ENCODE peak calls at places on chromosomes 1 and 21, in nine cellular contexts. One of them, this sample, is unnamed.

GRCh38 chr21:25688284-25689035 is 46.2 kb downstream of the ATP5PF start:
- DNase-seq in GM23338: no peak
- DNase-seq in neural progenitor cell: no peak
- DNase-seq in hepatocyte: no peak
- DNase-seq in GM23248: peak
- DNase-seq in HCT116: no peak
- DNase-seq in MM.1S: no peak
- DNase-seq in OCI-LY7: no peak
- DNase-seq in SK-N-SH: no peak
- DNase-seq in this sample: no peak

GRCh38 chr1:101174722-101175121 is 62.1 kb upstream of the S1PR1 start:
- DNase-seq in GM23338: peak
- DNase-seq in neural progenitor cell: no peak
- DNase-seq in hepatocyte: no peak
- DNase-seq in GM23248: peak
- DNase-seq in HCT116: no peak
- DNase-seq in MM.1S: no peak
- DNase-seq in OCI-LY7: no peak
- DNase-seq in SK-N-SH: no peak
- DNase-seq in this sample: peak

GRCh38 chr1:94305704-94306103 is 68.3 kb upstream of the ARHGAP29 start:
- DNase-seq in GM23338: no peak
- DNase-seq in neural progenitor cell: no peak
- DNase-seq in hepatocyte: no peak
- DNase-seq in GM23248: peak
- DNase-seq in HCT116: no peak
- DNase-seq in MM.1S: no peak
- DNase-seq in OCI-LY7: no peak
- DNase-seq in SK-N-SH: no peak
- DNase-seq in this sample: peak

GRCh38 chr1:153125536-153125935 is 12.2 kb upstream of the SPRR2F start:
- DNase-seq in GM23338: no peak
- DNase-seq in neural progenitor cell: no peak
- DNase-seq in hepatocyte: no peak
- DNase-seq in GM23248: no peak
- DNase-seq in HCT116: no peak
- DNase-seq in MM.1S: no peak
- DNase-seq in OCI-LY7: no peak
- DNase-seq in SK-N-SH: no peak
- DNase-seq in this sample: no peak

GRCh38 chr1:109840011-109840629 is 70.5 kb upstream of the CSF1 start:
- DNase-seq in GM23338: no peak
- DNase-seq in neural progenitor cell: no peak
- DNase-seq in hepatocyte: no peak
- DNase-seq in GM23248: no peak
- DNase-seq in HCT116: no peak
- DNase-seq in MM.1S: no peak
- DNase-seq in OCI-LY7: no peak
- DNase-seq in SK-N-SH: no peak
- DNase-seq in this sample: no peak

GRCh38 chr1:43152866-43153265 is 19.2 kb downstream of the EBNA1BP2 start:
- DNase-seq in GM23338: peak
- DNase-seq in neural progenitor cell: no peak
- DNase-seq in hepatocyte: no peak
- DNase-seq in GM23248: no peak
- DNase-seq in HCT116: no peak
- DNase-seq in MM.1S: no peak
- DNase-seq in OCI-LY7: no peak
- DNase-seq in SK-N-SH: no peak
- DNase-seq in this sample: no peak

GRCh38 chr1:151693057-151693651 is 23.4 kb downstream of the CELF3 start:
- DNase-seq in GM23338: peak
- DNase-seq in neural progenitor cell: peak
- DNase-seq in hepatocyte: peak
- DNase-seq in GM23248: peak
- DNase-seq in HCT116: peak
- DNase-seq in MM.1S: no peak
- DNase-seq in OCI-LY7: peak
- DNase-seq in SK-N-SH: peak
- DNase-seq in this sample: peak

GRCh38 chr21:44701541-44701940 is 4.6 kb downstream of the KRTAP10-12 start:
- DNase-seq in GM23338: no peak
- DNase-seq in neural progenitor cell: no peak
- DNase-seq in hepatocyte: no peak
- DNase-seq in GM23248: no peak
- DNase-seq in HCT116: no peak
- DNase-seq in MM.1S: no peak
- DNase-seq in OCI-LY7: no peak
- DNase-seq in SK-N-SH: peak
- DNase-seq in this sample: no peak

GRCh38 chr1:110765640-110766335 is 91.0 kb upstream of the KCNA3 start:
- DNase-seq in GM23338: peak
- DNase-seq in neural progenitor cell: peak
- DNase-seq in hepatocyte: peak
- DNase-seq in GM23248: peak
- DNase-seq in HCT116: peak
- DNase-seq in MM.1S: peak
- DNase-seq in OCI-LY7: peak
- DNase-seq in SK-N-SH: peak
- DNase-seq in this sample: peak

DNA sequence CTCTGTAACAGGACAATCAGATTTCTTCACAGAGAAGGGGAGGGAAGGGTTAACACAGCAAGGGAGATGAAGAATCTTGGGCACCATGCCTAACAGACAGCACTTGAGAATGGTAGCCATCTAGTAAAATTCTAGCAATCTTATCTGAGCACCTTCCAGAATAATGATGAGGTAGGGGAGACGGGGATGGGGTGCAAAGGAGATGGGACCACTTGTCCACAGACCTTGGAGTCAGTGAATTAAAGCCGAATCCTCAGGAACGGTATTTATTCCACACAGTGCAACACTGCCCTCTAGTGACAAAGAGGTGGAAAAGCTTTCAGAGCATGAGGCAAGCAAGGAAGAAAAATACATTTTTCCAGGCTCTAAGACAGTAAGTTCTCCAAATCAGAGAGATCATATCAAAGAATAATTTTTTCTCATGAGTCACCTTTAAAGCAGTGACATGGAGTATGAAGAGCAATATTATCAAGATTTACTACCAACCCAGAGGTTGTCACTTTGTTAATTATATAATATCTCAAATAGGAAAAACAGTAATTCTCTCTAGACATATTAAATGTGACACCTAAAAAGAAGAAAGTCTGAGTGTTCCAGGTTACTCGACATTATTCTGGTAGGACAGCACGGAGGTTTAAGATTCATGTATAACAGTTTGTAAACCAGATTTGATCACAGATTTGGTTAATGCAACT is 43.3 kb upstream of the LPAR3 start:
- DNase-seq in GM23338: peak
- DNase-seq in neural progenitor cell: peak
- DNase-seq in hepatocyte: peak
- DNase-seq in GM23248: peak
- DNase-seq in HCT116: peak
- DNase-seq in MM.1S: peak
- DNase-seq in OCI-LY7: peak
- DNase-seq in SK-N-SH: peak
- DNase-seq in this sample: peak
- TF ChIP-seq EZH2phosphoT487 in GM23338: no peak
- TF ChIP-seq EZH2phosphoT487 in neural progenitor cell: no peak
- TF ChIP-seq EZH2phosphoT487 in hepatocyte: no peak
- TF ChIP-seq EZH2phosphoT487 in GM23248: no peak
- TF ChIP-seq EZH2phosphoT487 in HCT116: no peak
- TF ChIP-seq EZH2phosphoT487 in MM.1S: no peak
- TF ChIP-seq EZH2phosphoT487 in OCI-LY7: no peak
- TF ChIP-seq EZH2phosphoT487 in SK-N-SH: no peak
- TF ChIP-seq EZH2phosphoT487 in this sample: no peak

GRCh38 chr1:119742193-119742592 is 26.5 kb downstream of the HMGCS2 start:
- DNase-seq in GM23338: no peak
- DNase-seq in neural progenitor cell: no peak
- DNase-seq in hepatocyte: no peak
- DNase-seq in GM23248: peak
- DNase-seq in HCT116: no peak
- DNase-seq in MM.1S: no peak
- DNase-seq in OCI-LY7: no peak
- DNase-seq in SK-N-SH: no peak
- DNase-seq in this sample: no peak
- TF ChIP-seq EZH2phosphoT487 in GM23338: no peak
- TF ChIP-seq EZH2phosphoT487 in neural progenitor cell: no peak
- TF ChIP-seq EZH2phosphoT487 in hepatocyte: no peak
- TF ChIP-seq EZH2phosphoT487 in GM23248: no peak
- TF ChIP-seq EZH2phosphoT487 in HCT116: no peak
- TF ChIP-seq EZH2phosphoT487 in MM.1S: no peak
- TF ChIP-seq EZH2phosphoT487 in OCI-LY7: no peak
- TF ChIP-seq EZH2phosphoT487 in SK-N-SH: no peak
- TF ChIP-seq EZH2phosphoT487 in this sample: no peak

DNA sequence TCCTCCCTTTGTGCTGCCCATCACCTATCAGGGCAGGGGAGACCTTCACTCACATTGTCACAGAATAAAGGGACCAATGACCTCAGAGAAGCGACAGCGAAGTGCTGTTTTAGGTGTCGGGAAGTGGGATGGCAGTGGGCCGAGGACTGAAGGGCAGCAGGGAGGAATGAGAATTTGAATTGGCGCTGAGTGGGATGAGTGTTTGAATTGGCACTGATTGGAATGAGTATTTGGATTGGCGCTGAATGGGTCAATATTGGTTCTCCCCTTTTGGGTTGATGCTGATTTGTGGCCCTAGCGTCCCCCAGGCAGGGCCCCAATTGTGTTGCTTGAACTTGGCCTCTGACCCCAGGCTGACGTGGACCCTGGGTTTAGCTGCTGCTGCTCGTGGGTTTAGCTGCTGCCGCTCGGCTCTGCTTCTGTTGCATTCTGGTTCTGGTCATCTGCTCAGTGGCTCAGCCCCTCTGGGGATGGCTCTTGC is 12.4 kb upstream of the UMODL1 start:
- DNase-seq in GM23338: no peak
- DNase-seq in neural progenitor cell: no peak
- DNase-seq in hepatocyte: no peak
- DNase-seq in GM23248: no peak
- DNase-seq in HCT116: no peak
- DNase-seq in MM.1S: no peak
- DNase-seq in OCI-LY7: no peak
- DNase-seq in SK-N-SH: no peak
- DNase-seq in this sample: no peak
- TF ChIP-seq EZH2phosphoT487 in GM23338: no peak
- TF ChIP-seq EZH2phosphoT487 in neural progenitor cell: no peak
- TF ChIP-seq EZH2phosphoT487 in hepatocyte: no peak
- TF ChIP-seq EZH2phosphoT487 in GM23248: no peak
- TF ChIP-seq EZH2phosphoT487 in HCT116: no peak
- TF ChIP-seq EZH2phosphoT487 in MM.1S: no peak
- TF ChIP-seq EZH2phosphoT487 in OCI-LY7: no peak
- TF ChIP-seq EZH2phosphoT487 in SK-N-SH: no peak
- TF ChIP-seq EZH2phosphoT487 in this sample: no peak

GRCh38 chr1:236861560-236862230 is 66.6 kb downstream of the MTR start:
- DNase-seq in GM23338: no peak
- DNase-seq in neural progenitor cell: peak
- DNase-seq in hepatocyte: peak
- DNase-seq in GM23248: peak
- DNase-seq in HCT116: no peak
- DNase-seq in MM.1S: no peak
- DNase-seq in OCI-LY7: no peak
- DNase-seq in SK-N-SH: no peak
- DNase-seq in this sample: no peak
- TF ChIP-seq EZH2phosphoT487 in GM23338: no peak
- TF ChIP-seq EZH2phosphoT487 in neural progenitor cell: no peak
- TF ChIP-seq EZH2phosphoT487 in hepatocyte: no peak
- TF ChIP-seq EZH2phosphoT487 in GM23248: no peak
- TF ChIP-seq EZH2phosphoT487 in HCT116: no peak
- TF ChIP-seq EZH2phosphoT487 in MM.1S: no peak
- TF ChIP-seq EZH2phosphoT487 in OCI-LY7: no peak
- TF ChIP-seq EZH2phosphoT487 in SK-N-SH: no peak
- TF ChIP-seq EZH2phosphoT487 in this sample: no peak

DNA sequence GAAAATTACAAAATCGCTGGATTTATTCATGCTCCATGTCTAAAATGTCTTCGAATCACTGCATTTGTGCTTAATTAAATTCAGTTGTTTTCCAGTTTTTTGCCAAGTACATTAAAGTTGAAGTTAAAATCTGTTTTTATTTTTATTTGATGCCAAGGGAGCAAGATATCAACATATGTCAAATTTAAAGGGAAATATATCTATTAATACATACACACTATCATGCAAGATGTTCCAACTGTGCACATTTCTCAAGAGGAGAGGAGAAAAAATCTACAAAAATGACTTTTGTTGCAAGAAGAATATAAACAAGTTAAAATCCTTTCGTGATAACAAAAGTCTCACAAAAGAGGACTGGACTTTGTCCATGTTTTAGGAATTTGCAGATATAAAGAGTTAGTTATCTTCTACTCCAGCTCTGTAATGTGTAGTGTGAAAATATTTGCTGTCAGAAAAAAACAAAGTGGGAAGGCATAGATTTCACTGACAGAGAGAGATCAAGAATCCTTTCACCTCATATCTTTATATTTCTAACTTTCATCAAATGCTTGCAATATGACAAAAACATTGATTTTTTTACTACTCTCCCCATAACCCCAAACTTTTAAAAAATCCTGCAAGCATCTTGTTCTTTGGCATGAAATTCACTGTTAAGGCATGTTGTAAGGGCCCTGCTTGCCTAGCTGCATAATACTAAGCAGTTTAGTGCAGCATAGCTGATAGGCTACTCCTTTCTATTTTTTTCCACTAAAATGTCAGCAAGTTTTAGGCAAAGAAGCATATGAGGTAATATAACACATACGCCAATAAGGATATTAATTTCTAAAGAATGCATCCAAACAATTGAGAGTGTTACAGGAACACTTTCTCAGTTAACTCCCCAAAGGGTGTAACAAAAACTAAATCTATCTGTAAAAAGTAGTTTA is 340.2 kb upstream of the ADAMTS5 start:
- DNase-seq in GM23338: no peak
- DNase-seq in neural progenitor cell: no peak
- DNase-seq in hepatocyte: no peak
- DNase-seq in GM23248: peak
- DNase-seq in HCT116: no peak
- DNase-seq in MM.1S: no peak
- DNase-seq in OCI-LY7: no peak
- DNase-seq in SK-N-SH: no peak
- DNase-seq in this sample: no peak
- TF ChIP-seq EZH2phosphoT487 in GM23338: no peak
- TF ChIP-seq EZH2phosphoT487 in neural progenitor cell: no peak
- TF ChIP-seq EZH2phosphoT487 in hepatocyte: no peak
- TF ChIP-seq EZH2phosphoT487 in GM23248: no peak
- TF ChIP-seq EZH2phosphoT487 in HCT116: no peak
- TF ChIP-seq EZH2phosphoT487 in MM.1S: no peak
- TF ChIP-seq EZH2phosphoT487 in OCI-LY7: no peak
- TF ChIP-seq EZH2phosphoT487 in SK-N-SH: no peak
- TF ChIP-seq EZH2phosphoT487 in this sample: no peak

GRCh38 chr1:234520908-234521801 is 42.2 kb upstream of the TARBP1 start:
- DNase-seq in GM23338: no peak
- DNase-seq in neural progenitor cell: no peak
- DNase-seq in hepatocyte: no peak
- DNase-seq in GM23248: no peak
- DNase-seq in HCT116: no peak
- DNase-seq in MM.1S: no peak
- DNase-seq in OCI-LY7: no peak
- DNase-seq in SK-N-SH: no peak
- DNase-seq in this sample: no peak
- TF ChIP-seq EZH2phosphoT487 in GM23338: no peak
- TF ChIP-seq EZH2phosphoT487 in neural progenitor cell: no peak
- TF ChIP-seq EZH2phosphoT487 in hepatocyte: no peak
- TF ChIP-seq EZH2phosphoT487 in GM23248: no peak
- TF ChIP-seq EZH2phosphoT487 in HCT116: no peak
- TF ChIP-seq EZH2phosphoT487 in MM.1S: no peak
- TF ChIP-seq EZH2phosphoT487 in OCI-LY7: no peak
- TF ChIP-seq EZH2phosphoT487 in SK-N-SH: no peak
- TF ChIP-seq EZH2phosphoT487 in this sample: no peak

GRCh38 chr1:182752077-182752826 is 37.3 kb upstream of the NPL start:
- DNase-seq in GM23338: no peak
- DNase-seq in neural progenitor cell: no peak
- DNase-seq in hepatocyte: no peak
- DNase-seq in GM23248: peak
- DNase-seq in HCT116: no peak
- DNase-seq in MM.1S: no peak
- DNase-seq in OCI-LY7: no peak
- DNase-seq in SK-N-SH: no peak
- DNase-seq in this sample: no peak
- TF ChIP-seq EZH2phosphoT487 in GM23338: no peak
- TF ChIP-seq EZH2phosphoT487 in neural progenitor cell: no peak
- TF ChIP-seq EZH2phosphoT487 in hepatocyte: no peak
- TF ChIP-seq EZH2phosphoT487 in GM23248: no peak
- TF ChIP-seq EZH2phosphoT487 in HCT116: no peak
- TF ChIP-seq EZH2phosphoT487 in MM.1S: no peak
- TF ChIP-seq EZH2phosphoT487 in OCI-LY7: no peak
- TF ChIP-seq EZH2phosphoT487 in SK-N-SH: no peak
- TF ChIP-seq EZH2phosphoT487 in this sample: no peak